ENCODE peak calls at places on chromosomes 13 and 19, in eight cellular contexts. One of them, this sample, is unnamed.

GRCh38 chr19:16371540-16371986 is 46.9 kb downstream of the KLF2 start:
- DNase-seq in AG09319: no peak
- DNase-seq in tibial artery: no peak
- DNase-seq in ascending aorta: no peak
- DNase-seq in esophagus squamous epithelium: peak; percentile 58
- DNase-seq in pancreas: no peak
- DNase-seq in heart right ventricle: peak; percentile 44
- DNase-seq in epithelial cell of esophagus: no peak
- DNase-seq in this sample: no peak

GRCh38 chr13:95463516-95463915 is 89.0 kb upstream of the CLDN10 start:
- DNase-seq in AG09319: no peak
- DNase-seq in tibial artery: no peak
- DNase-seq in ascending aorta: no peak
- DNase-seq in esophagus squamous epithelium: no peak
- DNase-seq in pancreas: no peak
- DNase-seq in heart right ventricle: no peak
- DNase-seq in epithelial cell of esophagus: peak; percentile 57
- DNase-seq in this sample: no peak

GRCh38 chr13:113126265-113127150 is 3.9 kb downstream of the F10 start:
- DNase-seq in AG09319: no peak
- DNase-seq in tibial artery: no peak
- DNase-seq in ascending aorta: no peak
- DNase-seq in esophagus squamous epithelium: no peak
- DNase-seq in pancreas: no peak
- DNase-seq in heart right ventricle: no peak
- DNase-seq in epithelial cell of esophagus: no peak
- DNase-seq in this sample: no peak

GRCh38 chr13:113491418-113491883 is 940 bp upstream of the DCUN1D2 start:
- DNase-seq in AG09319: no peak
- DNase-seq in tibial artery: no peak
- DNase-seq in ascending aorta: no peak
- DNase-seq in esophagus squamous epithelium: no peak
- DNase-seq in pancreas: peak; percentile 49
- DNase-seq in heart right ventricle: peak; percentile 40
- DNase-seq in epithelial cell of esophagus: peak; percentile 27
- DNase-seq in this sample: no peak

GRCh38 chr13:110390572-110390971 is 83.5 kb downstream of the COL4A2 start:
- DNase-seq in AG09319: peak; percentile 81
- DNase-seq in tibial artery: no peak
- DNase-seq in ascending aorta: no peak
- DNase-seq in esophagus squamous epithelium: no peak
- DNase-seq in pancreas: no peak
- DNase-seq in heart right ventricle: no peak
- DNase-seq in epithelial cell of esophagus: peak; percentile 87
- DNase-seq in this sample: no peak

GRCh38 chr13:75547917-75548316 is 1.7 kb upstream of the UCHL3 start:
- DNase-seq in AG09319: no peak
- DNase-seq in tibial artery: no peak
- DNase-seq in ascending aorta: no peak
- DNase-seq in esophagus squamous epithelium: no peak
- DNase-seq in pancreas: no peak
- DNase-seq in heart right ventricle: no peak
- DNase-seq in epithelial cell of esophagus: peak; percentile 30
- DNase-seq in this sample: no peak

GRCh38 chr19:58338336-58338735 is 11.5 kb downstream of the ZSCAN22 start:
- DNase-seq in AG09319: no peak
- DNase-seq in tibial artery: no peak
- DNase-seq in ascending aorta: no peak
- DNase-seq in esophagus squamous epithelium: no peak
- DNase-seq in pancreas: no peak
- DNase-seq in heart right ventricle: no peak
- DNase-seq in epithelial cell of esophagus: no peak
- DNase-seq in this sample: no peak

GRCh38 chr13:68304287-68304893 is 1074.3 kb upstream of the PCDH9 start:
- DNase-seq in AG09319: no peak
- DNase-seq in tibial artery: no peak
- DNase-seq in ascending aorta: no peak
- DNase-seq in esophagus squamous epithelium: no peak
- DNase-seq in pancreas: no peak
- DNase-seq in heart right ventricle: no peak
- DNase-seq in epithelial cell of esophagus: peak; percentile 49
- DNase-seq in this sample: no peak

GRCh38 chr19:50728084-50728737 is 5.0 kb downstream of the CLEC11A start:
- DNase-seq in AG09319: peak; percentile 36
- DNase-seq in tibial artery: peak; percentile 53
- DNase-seq in ascending aorta: no peak
- DNase-seq in esophagus squamous epithelium: no peak
- DNase-seq in pancreas: peak; percentile 55
- DNase-seq in heart right ventricle: peak; percentile 75
- DNase-seq in epithelial cell of esophagus: no peak
- DNase-seq in this sample: peak; percentile 39

GRCh38 chr13:39918837-39919236 is 263.4 kb downstream of the COG6 start:
- DNase-seq in AG09319: no peak
- DNase-seq in tibial artery: no peak
- DNase-seq in ascending aorta: no peak
- DNase-seq in esophagus squamous epithelium: no peak
- DNase-seq in pancreas: no peak
- DNase-seq in heart right ventricle: no peak
- DNase-seq in epithelial cell of esophagus: peak; percentile 73
- DNase-seq in this sample: no peak

GRCh38 chr13:94121686-94122085 is 357.8 kb downstream of the DCT start:
- DNase-seq in AG09319: peak; percentile 3
- DNase-seq in tibial artery: no peak
- DNase-seq in ascending aorta: no peak
- DNase-seq in esophagus squamous epithelium: no peak
- DNase-seq in pancreas: no peak
- DNase-seq in heart right ventricle: no peak
- DNase-seq in epithelial cell of esophagus: peak; percentile 26
- DNase-seq in this sample: no peak

GRCh38 chr19:3725640-3726310 is 17.6 kb downstream of the TJP3 start:
- DNase-seq in AG09319: no peak
- DNase-seq in tibial artery: no peak
- DNase-seq in ascending aorta: no peak
- DNase-seq in esophagus squamous epithelium: no peak
- DNase-seq in pancreas: peak; percentile 91
- DNase-seq in heart right ventricle: no peak
- DNase-seq in epithelial cell of esophagus: peak; percentile 42
- DNase-seq in this sample: no peak

GRCh38 chr13:71979616-71980015 is 112.6 kb upstream of the DACH1 start:
- DNase-seq in AG09319: no peak
- DNase-seq in tibial artery: no peak
- DNase-seq in ascending aorta: no peak
- DNase-seq in esophagus squamous epithelium: no peak
- DNase-seq in pancreas: no peak
- DNase-seq in heart right ventricle: no peak
- DNase-seq in epithelial cell of esophagus: peak; percentile 53
- DNase-seq in this sample: no peak

GRCh38 chr13:73765651-73766384 is 368.4 kb downstream of the KLF12 start:
- DNase-seq in AG09319: no peak
- DNase-seq in tibial artery: peak; percentile 74
- DNase-seq in ascending aorta: peak; percentile 33
- DNase-seq in esophagus squamous epithelium: no peak
- DNase-seq in pancreas: peak; percentile 82
- DNase-seq in heart right ventricle: peak; percentile 93
- DNase-seq in epithelial cell of esophagus: peak; percentile 27
- DNase-seq in this sample: peak; percentile 30

GRCh38 chr13:51501096-51501495 is 48.3 kb upstream of the INTS6 start:
- DNase-seq in AG09319: no peak
- DNase-seq in tibial artery: no peak
- DNase-seq in ascending aorta: no peak
- DNase-seq in esophagus squamous epithelium: no peak
- DNase-seq in pancreas: no peak
- DNase-seq in heart right ventricle: no peak
- DNase-seq in epithelial cell of esophagus: no peak
- DNase-seq in this sample: no peak

GRCh38 chr19:16850133-16850532 is 20.9 kb downstream of the SIN3B start:
- DNase-seq in AG09319: no peak
- DNase-seq in tibial artery: no peak
- DNase-seq in ascending aorta: no peak
- DNase-seq in esophagus squamous epithelium: no peak
- DNase-seq in pancreas: no peak
- DNase-seq in heart right ventricle: no peak
- DNase-seq in epithelial cell of esophagus: peak; percentile 47
- DNase-seq in this sample: no peak

GRCh38 chr13:113048766-113049165 is 56.8 kb upstream of the F7 start:
- DNase-seq in AG09319: no peak
- DNase-seq in tibial artery: peak; percentile 8
- DNase-seq in ascending aorta: no peak
- DNase-seq in esophagus squamous epithelium: no peak
- DNase-seq in pancreas: peak; percentile 5
- DNase-seq in heart right ventricle: no peak
- DNase-seq in epithelial cell of esophagus: no peak
- DNase-seq in this sample: no peak

GRCh38 chr19:39737351-39737750 is 478 bp downstream of the CLC start:
- DNase-seq in AG09319: no peak
- DNase-seq in tibial artery: no peak
- DNase-seq in ascending aorta: no peak
- DNase-seq in esophagus squamous epithelium: no peak
- DNase-seq in pancreas: no peak
- DNase-seq in heart right ventricle: no peak
- DNase-seq in epithelial cell of esophagus: no peak
- DNase-seq in this sample: no peak

GRCh38 chr13:23950736-23951510 is 53.6 kb upstream of the C1QTNF9B start:
- DNase-seq in AG09319: no peak
- DNase-seq in tibial artery: no peak
- DNase-seq in ascending aorta: no peak
- DNase-seq in esophagus squamous epithelium: no peak
- DNase-seq in pancreas: no peak
- DNase-seq in heart right ventricle: no peak
- DNase-seq in epithelial cell of esophagus: no peak
- DNase-seq in this sample: no peak

GRCh38 chr13:76292031-76292430 is 594.2 kb downstream of the KCTD12 start:
- DNase-seq in AG09319: no peak
- DNase-seq in tibial artery: no peak
- DNase-seq in ascending aorta: no peak
- DNase-seq in esophagus squamous epithelium: no peak
- DNase-seq in pancreas: no peak
- DNase-seq in heart right ventricle: no peak
- DNase-seq in epithelial cell of esophagus: no peak
- DNase-seq in this sample: no peak

GRCh38 chr13:103873725-103874124 is 807.5 kb upstream of the SLC10A2 start:
- DNase-seq in AG09319: no peak
- DNase-seq in tibial artery: no peak
- DNase-seq in ascending aorta: no peak
- DNase-seq in esophagus squamous epithelium: no peak
- DNase-seq in pancreas: no peak
- DNase-seq in heart right ventricle: no peak
- DNase-seq in epithelial cell of esophagus: no peak
- DNase-seq in this sample: no peak

GRCh38 chr13:95641961-95642621 is 2.4 kb downstream of the DZIP1 start:
- DNase-seq in AG09319: no peak
- DNase-seq in tibial artery: peak; percentile 27
- DNase-seq in ascending aorta: no peak
- DNase-seq in esophagus squamous epithelium: no peak
- DNase-seq in pancreas: peak; percentile 45
- DNase-seq in heart right ventricle: no peak
- DNase-seq in epithelial cell of esophagus: peak; percentile 58
- DNase-seq in this sample: no peak

GRCh38 chr19:2199215-2199614 is 35.5 kb downstream of the DOT1L start:
- DNase-seq in AG09319: no peak
- DNase-seq in tibial artery: no peak
- DNase-seq in ascending aorta: no peak
- DNase-seq in esophagus squamous epithelium: no peak
- DNase-seq in pancreas: no peak
- DNase-seq in heart right ventricle: no peak
- DNase-seq in epithelial cell of esophagus: no peak
- DNase-seq in this sample: no peak
- TF ChIP-seq CTCF in AG09319: no peak
- TF ChIP-seq CTCF in tibial artery: peak; percentile 28
- TF ChIP-seq CTCF in ascending aorta: no peak
- TF ChIP-seq CTCF in esophagus squamous epithelium: no peak
- TF ChIP-seq CTCF in pancreas: no peak
- TF ChIP-seq CTCF in heart right ventricle: no peak
- TF ChIP-seq CTCF in epithelial cell of esophagus: no peak
- TF ChIP-seq CTCF in this sample: no peak

DNA sequence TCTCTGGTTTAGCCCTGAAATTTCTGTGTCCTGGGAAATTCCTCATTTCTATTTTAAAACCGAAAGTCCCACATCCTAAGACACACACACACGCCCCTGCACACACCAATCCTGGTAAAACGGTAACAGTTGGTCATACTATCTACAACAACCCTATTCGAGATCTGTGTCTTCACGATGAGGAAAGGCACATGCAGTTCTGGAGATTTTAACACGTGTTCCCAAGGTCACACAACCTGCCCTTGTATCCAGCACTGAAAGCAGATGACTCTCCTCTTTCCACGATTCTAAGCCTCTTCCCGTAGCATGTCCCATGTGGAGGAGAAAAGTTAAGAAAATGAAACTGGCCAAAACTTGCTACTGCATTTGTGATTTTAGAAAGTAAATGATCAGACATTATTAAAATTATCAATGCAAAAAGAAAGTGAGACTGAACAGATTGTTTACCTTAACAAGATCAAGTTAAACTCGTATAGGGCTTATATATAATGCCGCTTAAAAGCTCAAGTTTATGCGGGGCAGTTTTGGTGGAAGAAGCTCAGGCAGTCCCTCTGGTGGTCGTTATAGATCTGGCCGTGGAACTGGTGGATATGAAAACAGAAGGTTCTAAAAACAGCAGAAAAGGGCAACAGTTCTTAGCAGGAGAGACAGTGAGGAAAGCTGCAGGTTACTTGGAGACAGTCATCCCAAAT is 32.7 kb downstream of the VSTM1 start:
- DNase-seq in AG09319: no peak
- DNase-seq in tibial artery: no peak
- DNase-seq in ascending aorta: no peak
- DNase-seq in esophagus squamous epithelium: no peak
- DNase-seq in pancreas: no peak
- DNase-seq in heart right ventricle: no peak
- DNase-seq in epithelial cell of esophagus: no peak
- DNase-seq in this sample: no peak
- TF ChIP-seq CTCF in AG09319: peak; percentile 61
- TF ChIP-seq CTCF in tibial artery: no peak
- TF ChIP-seq CTCF in ascending aorta: no peak
- TF ChIP-seq CTCF in esophagus squamous epithelium: no peak
- TF ChIP-seq CTCF in pancreas: no peak
- TF ChIP-seq CTCF in heart right ventricle: peak; percentile 13
- TF ChIP-seq CTCF in epithelial cell of esophagus: no peak
- TF ChIP-seq CTCF in this sample: no peak

GRCh38 chr19:13153627-13154240 is 3.5 kb downstream of the IER2 start:
- DNase-seq in AG09319: no peak
- DNase-seq in tibial artery: no peak
- DNase-seq in ascending aorta: no peak
- DNase-seq in esophagus squamous epithelium: no peak
- DNase-seq in pancreas: peak; percentile 75
- DNase-seq in heart right ventricle: no peak
- DNase-seq in epithelial cell of esophagus: no peak
- DNase-seq in this sample: no peak
- TF ChIP-seq CTCF in AG09319: no peak
- TF ChIP-seq CTCF in tibial artery: no peak
- TF ChIP-seq CTCF in ascending aorta: peak; percentile 0
- TF ChIP-seq CTCF in esophagus squamous epithelium: no peak
- TF ChIP-seq CTCF in pancreas: no peak
- TF ChIP-seq CTCF in heart right ventricle: no peak
- TF ChIP-seq CTCF in epithelial cell of esophagus: no peak
- TF ChIP-seq CTCF in this sample: no peak

DNA sequence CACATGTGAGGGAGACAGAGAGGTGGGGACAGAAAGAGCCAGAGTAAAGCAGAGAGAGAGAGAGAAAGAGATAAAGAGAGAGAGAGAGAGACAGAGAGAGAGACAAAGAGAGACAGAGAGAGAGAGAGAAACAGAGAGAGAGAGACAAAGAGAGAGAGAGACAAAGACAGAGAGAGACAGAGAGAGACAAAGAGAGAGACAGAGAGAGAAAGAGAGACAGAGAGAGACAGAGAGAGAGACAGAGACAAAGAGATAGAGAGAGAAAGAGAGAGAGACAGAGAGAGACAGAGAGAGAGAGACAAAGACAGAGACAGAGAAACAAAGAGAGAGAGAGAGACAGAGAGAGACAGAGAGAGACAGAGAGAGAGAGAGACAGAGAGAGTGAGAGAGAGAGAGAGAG is 4.2 kb upstream of the TTYH1 start:
- DNase-seq in AG09319: no peak
- DNase-seq in tibial artery: no peak
- DNase-seq in ascending aorta: no peak
- DNase-seq in esophagus squamous epithelium: no peak
- DNase-seq in pancreas: no peak
- DNase-seq in heart right ventricle: no peak
- DNase-seq in epithelial cell of esophagus: no peak
- DNase-seq in this sample: no peak
- TF ChIP-seq CTCF in AG09319: no peak
- TF ChIP-seq CTCF in tibial artery: no peak
- TF ChIP-seq CTCF in ascending aorta: no peak
- TF ChIP-seq CTCF in esophagus squamous epithelium: no peak
- TF ChIP-seq CTCF in pancreas: no peak
- TF ChIP-seq CTCF in heart right ventricle: no peak
- TF ChIP-seq CTCF in epithelial cell of esophagus: no peak
- TF ChIP-seq CTCF in this sample: no peak

This sample was measured in omental fat pad.